ENCODE peak calls at places on chromosomes 6 and 20, in nine cellular contexts. C, E, Z, G, H, L, A, D and W are unnamed samples.

GRCh38 chr6:148971027-148971927 is 224.4 kb downstream of the UST start:
- DNase-seq in L (no peak), Z (no peak), C (no peak), H (peak), E (no peak), D (no peak), G (no peak), A (no peak), W (no peak)

GRCh38 chr20:31684153-31685003 is 38.3 kb downstream of the BCL2L1 start:
- DNase-seq in E (no peak), D (no peak), Z (no peak), A (no peak), L (peak), G (peak), C (no peak), H (no peak), W (no peak)

GRCh38 chr6:55941713-55942112 is 66.3 kb upstream of the BMP5 start:
- DNase-seq in C (no peak), Z (no peak), H (peak), E (no peak), L (peak), G (no peak), D (no peak), A (no peak), W (no peak)

GRCh38 chr6:144286503-144287393 is 1.6 kb downstream of the UTRN start:
- DNase-seq in D (no peak), E (peak), G (peak), A (peak), C (peak), H (peak), Z (no peak), L (peak), W (peak)

GRCh38 chr6:14824060-14824834 is 421.6 kb upstream of the JARID2 start:
- DNase-seq in E (no peak), L (no peak), H (no peak), C (no peak), A (no peak), G (no peak), D (no peak), Z (no peak), W (no peak)

GRCh38 chr20:37669062-37669772 is 24.6 kb upstream of the CTNNBL1 start:
- DNase-seq in Z (no peak), H (peak), C (no peak), D (no peak), G (no peak), A (no peak), L (no peak), E (no peak), W (no peak)

GRCh38 chr6:160461641-160462040 is 113.5 kb downstream of the SLC22A3 start:
- DNase-seq in A (no peak), G (no peak), L (no peak), C (no peak), D (no peak), H (peak), Z (no peak), E (peak), W (no peak)

GRCh38 chr6:12813321-12813720 is 96.8 kb downstream of the PHACTR1 start:
- DNase-seq in Z (no peak), G (no peak), D (no peak), E (no peak), H (peak), L (no peak), C (no peak), A (no peak), W (no peak)

GRCh38 chr20:17657898-17658647 is 24.0 kb downstream of the RRBP1 start:
- DNase-seq in Z (no peak), C (no peak), H (no peak), G (no peak), L (no peak), E (no peak), D (no peak), A (no peak), W (no peak)

GRCh38 chr6:88455317-88455716 is 289.2 kb upstream of the CNR1 start:
- DNase-seq in H (no peak), A (no peak), D (no peak), L (no peak), C (no peak), Z (no peak), G (no peak), E (no peak), W (no peak)

GRCh38 chr6:155270566-155271091 is 6.8 kb downstream of the CLDN20 start:
- DNase-seq in C (no peak), E (no peak), H (no peak), G (no peak), Z (no peak), L (no peak), D (no peak), A (no peak), W (no peak)

GRCh38 chr6:141202641-141203040 is 930.1 kb upstream of the GJE1 start:
- DNase-seq in A (no peak), H (no peak), Z (no peak), D (no peak), C (no peak), G (no peak), E (no peak), L (no peak), W (no peak)

GRCh38 chr20:58753267-58753928 is 60.8 kb downstream of the NPEPL1 start:
- DNase-seq in Z (no peak), C (no peak), H (no peak), G (no peak), A (no peak), D (no peak), E (no peak), L (no peak), W (no peak)

GRCh38 chr20:60482609-60483008 is 524.4 kb downstream of the CDH26 start:
- DNase-seq in A (no peak), Z (no peak), C (no peak), E (no peak), D (no peak), G (no peak), L (no peak), H (no peak), W (no peak)

GRCh38 chr20:47181056-47181862 is 175.2 kb downstream of the ZMYND8 start:
- DNase-seq in C (no peak), G (no peak), E (peak), L (peak), Z (no peak), H (peak), A (no peak), D (no peak), W (peak)

GRCh38 chr6:30493643-30494250 is 4.4 kb downstream of the HLA-E start:
- DNase-seq in E (no peak), C (no peak), D (peak), H (no peak), A (no peak), G (peak), L (no peak), Z (no peak), W (no peak)

GRCh38 chr20:40933758-40934157 is 94.9 kb upstream of the TOP1 start:
- DNase-seq in G (no peak), E (no peak), H (no peak), D (no peak), C (no peak), A (no peak), Z (no peak), L (no peak), W (no peak)